ENCODE peak calls at places on chromosomes 16 and 17, in four cellular contexts. O is HFFc6; Y is activated CD4-positive, alpha-beta memory T cell treated with anti-CD3 and anti-CD28 coated beads, Interleukin-2, amount 10 ng/mL, durations not matched to agents 7 days and 5 days; I is activated naive CD8-positive, alpha-beta T cell treated with anti-CD3 and anti-CD28 coated beads, Interleukin-2, amount 50 U/mL, for 24 hours. L is an unnamed sample.

GRCh38 chr16:11327277-11328171 is 17.7 kb upstream of the RMI2 start:
- DNase-seq in O (no peak), I (no peak), Y (peak; percentile 24), L (no peak)

GRCh38 chr17:50877838-50878237 is 11.7 kb upstream of the TOB1 start:
- DNase-seq in Y (no peak), I (no peak), O (no peak), L (no peak)

GRCh38 chr16:68000450-68000849 is 1.2 kb upstream of the DPEP2 start:
- DNase-seq in Y (no peak), O (no peak), I (no peak), L (no peak)

GRCh38 chr16:85527767-85528297 is 85.3 kb upstream of the GSE1 start:
- DNase-seq in O (no peak), I (no peak), Y (no peak), L (no peak)

GRCh38 chr17:56623383-56623782 is 29.9 kb downstream of the NOG start:
- DNase-seq in Y (no peak), O (no peak), I (no peak), L (no peak)

GRCh38 chr17:48612854-48613691 is 2.0 kb downstream of the HOXB8 start:
- DNase-seq in O (no peak), Y (peak; percentile 54), I (no peak), L (no peak)

GRCh38 chr17:17719199-17719940 is 38.1 kb downstream of the RAI1 start:
- DNase-seq in O (no peak), Y (no peak), I (no peak), L (no peak)

GRCh38 chr17:64401244-64401860 is 10.7 kb upstream of the PECAM1 start:
- DNase-seq in I (no peak), Y (no peak), O (no peak), L (no peak)

GRCh38 chr16:84600343-84601229 is 17.3 kb downstream of the COTL1 start:
- DNase-seq in Y (peak; percentile 48), I (no peak), O (no peak), L (no peak)

L was measured in Peyer's patch.